ENCODE peak calls at places on chromosome 11, in five cellular contexts. T is Caco-2, Q is neuronal stem cell, C is BJ, K is GM23338. F is an unnamed sample.

GRCh38 chr11:103730151-103730940 is 306.1 kb upstream of the DDI1 start:
- DNase-seq in T (no peak), Q (no peak), C (no peak), K (no peak), F (peak; percentile 47)

GRCh38 chr11:1520987-1521349 is 34.4 kb upstream of the MOB2 start:
- DNase-seq in T (no peak), Q (no peak), C (no peak), K (no peak), F (no peak)

GRCh38 chr11:94455861-94456260 is 37.8 kb downstream of the MRE11 start:
- DNase-seq in T (peak; percentile 49), Q (no peak), C (no peak), K (no peak), F (no peak)

GRCh38 chr11:33642461-33643166 is 58.0 kb downstream of the C11orf91 start:
- DNase-seq in T (no peak), Q (no peak), C (no peak), K (no peak), F (no peak)

GRCh38 chr11:118921121-118921928 is 4.4 kb downstream of the BCL9L start:
- DNase-seq in T (peak; percentile 94), Q (no peak), C (no peak), K (peak; percentile 78), F (peak; percentile 95)

GRCh38 chr11:46896719-46897406 is 21.5 kb downstream of the LRP4 start:
- DNase-seq in T (peak; percentile 53), Q (no peak), C (no peak), K (peak; percentile 44), F (peak; percentile 49)

GRCh38 chr11:122137081-122137793 is 21.2 kb upstream of the BLID start:
- DNase-seq in T (no peak), Q (no peak), C (peak; percentile 90), K (no peak), F (peak; percentile 93)

GRCh38 chr11:121892131-121892681 is 223.8 kb downstream of the BLID start:
- DNase-seq in T (no peak), Q (no peak), C (peak; percentile 85), K (peak; percentile 61), F (peak; percentile 70)

GRCh38 chr11:27563201-27563600 is 56.6 kb upstream of the LIN7C start:
- DNase-seq in T (no peak), Q (no peak), C (no peak), K (no peak), F (peak; percentile 21)

GRCh38 chr11:61700221-61700620 is 20.0 kb downstream of the DAGLA start:
- DNase-seq in T (no peak), Q (no peak), C (no peak), K (no peak), F (peak; percentile 76)

GRCh38 chr11:129321076-129321475 is 54.6 kb upstream of the BARX2 start:
- DNase-seq in T (no peak), Q (no peak), C (no peak), K (no peak), F (no peak)

GRCh38 chr11:120112174-120112796 is 25.6 kb downstream of the TRIM29 start:
- DNase-seq in T (no peak), Q (no peak), C (no peak), K (peak; percentile 56), F (no peak)

GRCh38 chr11:35077709-35078695 is 61.0 kb upstream of the CD44 start:
- DNase-seq in T (no peak), Q (no peak), C (no peak), K (no peak), F (peak; percentile 84)

GRCh38 chr11:79437274-79437980 is 3.4 kb downstream of the TENM4 start:
- DNase-seq in T (no peak), Q (peak; percentile 69), C (no peak), K (peak; percentile 89), F (peak; percentile 49)

GRCh38 chr11:11344045-11344444 is 9.0 kb downstream of the CSNK2A3 start:
- DNase-seq in T (no peak), Q (no peak), C (no peak), K (no peak), F (no peak)

GRCh38 chr11:37450613-37451012 is 852.6 kb upstream of the RAG2 start:
- DNase-seq in T (no peak), Q (no peak), C (no peak), K (no peak), F (peak; percentile 17)

GRCh38 chr11:35146074-35146521 is 7.1 kb downstream of the CD44 start:
- DNase-seq in T (no peak), Q (no peak), C (no peak), K (no peak), F (no peak)

GRCh38 chr11:81112718-81113117 is 1620.9 kb downstream of the FAM181B start:
- DNase-seq in T (no peak), Q (no peak), C (no peak), K (no peak), F (no peak)

GRCh38 chr11:85896871-85897270 is 41.7 kb downstream of the CCDC83 start:
- DNase-seq in T (no peak), Q (no peak), C (no peak), K (no peak), F (peak; percentile 17)

GRCh38 chr11:132610216-132610615 is 922.1 kb downstream of the OPCML start:
- DNase-seq in T (no peak), Q (no peak), C (no peak), K (no peak), F (peak; percentile 3)
- H3K4me3 ChIP-seq in T (no peak overlapping the region), Q (no peak overlapping the region), C (no peak overlapping the region), K (no peak overlapping the region), F (no peak overlapping the region)

GRCh38 chr11:75429902-75430691 is 2.9 kb downstream of the KLHL35 start:
- DNase-seq in T (peak; percentile 98), Q (no peak), C (no peak), K (peak; percentile 74), F (peak; percentile 58)

GRCh38 chr11:75429641-75429901 is 3.4 kb downstream of the KLHL35 start:
- DNase-seq in T (no peak), Q (no peak), C (no peak), K (no peak), F (no peak)

GRCh38 chr11:75428989-75429640 is 3.9 kb downstream of the KLHL35 start:
- DNase-seq in T (peak; percentile 45), Q (no peak), C (no peak), K (no peak), F (no peak)

GRCh38 chr11:75431533-75432525 is 1.2 kb downstream of the KLHL35 start:
- DNase-seq in T (no peak), Q (no peak), C (no peak), K (peak; percentile 55), F (no peak)

DNA sequence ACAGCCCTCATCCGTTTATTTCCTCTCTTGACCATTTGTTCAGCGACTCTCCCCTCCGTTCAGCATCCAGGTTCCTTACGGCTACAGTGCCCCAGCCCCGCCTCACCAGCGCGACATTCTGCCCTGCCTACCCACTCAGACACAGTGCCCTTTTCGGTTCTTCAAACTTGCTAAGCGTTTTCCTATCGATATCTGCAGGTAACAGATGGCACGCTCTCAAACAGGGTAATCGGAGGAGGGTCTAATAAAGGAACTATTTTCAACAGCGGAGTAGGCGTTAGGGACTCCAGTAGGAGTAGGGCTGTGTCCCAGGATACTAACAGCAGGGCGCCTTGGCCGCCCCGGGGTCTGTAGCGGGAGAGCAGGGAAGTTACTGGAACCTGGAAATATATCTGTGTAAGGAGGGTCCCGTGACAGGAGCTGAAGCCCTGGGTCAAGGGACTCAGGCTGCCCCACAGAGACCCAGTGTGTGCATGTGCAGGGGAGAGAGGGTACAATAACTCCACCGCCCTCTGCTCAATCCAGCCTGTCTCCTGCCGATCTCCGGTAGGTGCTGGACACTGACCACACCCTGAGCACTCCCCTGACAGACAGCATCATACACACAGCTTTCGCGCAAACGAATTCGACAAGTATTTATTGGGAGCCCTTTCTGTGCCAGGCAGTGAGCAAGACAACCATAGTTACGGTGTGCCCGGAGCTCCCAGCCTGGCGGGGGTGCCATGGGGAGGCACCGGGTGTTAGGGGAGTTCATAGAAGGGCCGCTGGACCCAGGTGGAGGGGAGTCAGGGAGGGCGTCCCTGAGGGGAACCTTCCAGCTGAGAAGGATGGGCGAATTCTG is 2.1 kb downstream of the KLHL35 start:
- DNase-seq in T (peak; percentile 60), Q (no peak), C (no peak), K (no peak), F (no peak)
- H3K4me3 ChIP-seq in T (peak overlapping the region; percentile 71), Q (peak overlapping the region; percentile 71), C (peak overlapping the region; percentile 27), K (peak overlapping the region; percentile 52), F (no peak overlapping the region)

DNA sequence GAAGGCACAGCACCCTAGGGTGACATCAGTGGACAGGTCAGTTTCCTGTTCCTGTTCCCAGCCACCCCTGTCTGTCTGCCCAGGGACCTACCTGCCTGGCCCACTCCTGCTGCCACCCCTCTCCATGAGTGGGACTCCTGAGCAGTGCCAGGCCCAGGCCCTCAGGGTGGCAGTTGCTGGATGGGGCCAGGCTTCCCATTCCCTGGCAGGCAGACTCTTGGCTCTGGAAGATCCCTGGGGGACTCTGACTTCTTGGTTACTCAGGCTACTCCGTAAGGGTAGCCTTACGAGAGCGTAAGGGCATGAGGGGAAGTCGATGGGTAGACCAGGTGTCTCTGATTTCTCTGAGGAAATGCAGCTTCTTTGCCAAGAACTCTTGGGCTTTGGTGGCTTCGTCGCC is 2.7 kb downstream of the TAGLN start:
- DNase-seq in T (no peak), Q (no peak), C (no peak), K (no peak), F (peak; percentile 43)
- H3K4me3 ChIP-seq in T (no peak overlapping the region), Q (peak overlapping the region; percentile 53), C (peak overlapping the region; percentile 63), K (no peak overlapping the region), F (no peak overlapping the region)

GRCh38 chr11:64035581-64035980 is at the start of gene FLRT1:
- DNase-seq in T (no peak), Q (no peak), C (no peak), K (no peak), F (no peak)
- H3K4me3 ChIP-seq in T (peak within 1 kb of the TSS; percentile 17), Q (peak within 1 kb of the TSS; percentile 75), C (peak within 1 kb of the TSS; percentile 38), K (peak within 1 kb of the TSS; percentile 75), F (no peak within 1 kb of the TSS)

F was measured in fibroblast of mammary gland.